ENCODE peak calls at places on chromosomes 2 and 18, in ten cellular contexts. H is left lung; N is cardiac muscle cell; Q is H7; J is PC-9; B is endodermal cell; G is upper lobe of left lung; E is lower lobe of right lung; C is small intestine; D is CD8-positive, alpha-beta T cell. R is an unnamed sample. For H3K36me3, the result is how much of the 10 kb centered on the place peaks cover.

GRCh38 chr2:66428986-66429612 is 5.8 kb upstream of the MEIS1 start:
- DNase-seq in E (no peak), B (peak), G (no peak), C (peak), N (peak), J (no peak), D (no peak), Q (peak), H (no peak), R (peak)

GRCh38 chr2:39033980-39034379 is 86.9 kb downstream of the SOS1 start:
- DNase-seq in J (peak), D (no peak), C (no peak), G (no peak), H (no peak), B (no peak), E (no peak), N (no peak), Q (no peak), R (no peak)

GRCh38 chr18:67788784-67789545 is 272.4 kb upstream of the DSEL start:
- DNase-seq in G (no peak), H (no peak), D (no peak), C (no peak), J (no peak), E (no peak), N (no peak), B (no peak), Q (no peak), R (no peak)

GRCh38 chr2:45739796-45740485 is 88.5 kb downstream of the PRKCE start:
- DNase-seq in E (no peak), Q (no peak), H (no peak), N (no peak), J (no peak), C (no peak), D (no peak), G (no peak), B (no peak), R (no peak)

GRCh38 chr2:195658541-195658890 is 1.5 kb downstream of the SLC39A10 start:
- DNase-seq in E (no peak), C (peak), J (peak), H (no peak), G (no peak), Q (no peak), B (no peak), N (peak), D (no peak), R (peak)

GRCh38 chr2:240231838-240232244 is 91.4 kb upstream of the OTOS start:
- DNase-seq in N (no peak), E (peak), B (peak), J (no peak), C (no peak), Q (no peak), D (peak), H (peak), G (peak), R (no peak)

GRCh38 chr2:149690825-149691224 is 103.2 kb upstream of the MMADHC start:
- DNase-seq in D (no peak), B (no peak), E (no peak), J (no peak), H (no peak), C (no peak), Q (no peak), N (no peak), G (no peak), R (peak)

GRCh38 chr2:94763318-94763717 is 107.9 kb upstream of the TEKT4 start:
- DNase-seq in N (no peak), C (no peak), E (no peak), Q (no peak), J (no peak), D (no peak), B (no peak), G (no peak), H (no peak), R (no peak)

GRCh38 chr2:96788393-96789244 is 27.4 kb upstream of the CNNM3 start:
- DNase-seq in E (no peak), C (peak), H (peak), J (peak), G (no peak), D (no peak), Q (peak), B (no peak), N (peak), R (no peak)

GRCh38 chr2:240702640-240703011 is 11.0 kb downstream of the AQP12A start:
- DNase-seq in B (no peak), N (no peak), J (no peak), Q (no peak), G (peak), C (no peak), D (no peak), E (no peak), H (peak), R (no peak)

DNA sequence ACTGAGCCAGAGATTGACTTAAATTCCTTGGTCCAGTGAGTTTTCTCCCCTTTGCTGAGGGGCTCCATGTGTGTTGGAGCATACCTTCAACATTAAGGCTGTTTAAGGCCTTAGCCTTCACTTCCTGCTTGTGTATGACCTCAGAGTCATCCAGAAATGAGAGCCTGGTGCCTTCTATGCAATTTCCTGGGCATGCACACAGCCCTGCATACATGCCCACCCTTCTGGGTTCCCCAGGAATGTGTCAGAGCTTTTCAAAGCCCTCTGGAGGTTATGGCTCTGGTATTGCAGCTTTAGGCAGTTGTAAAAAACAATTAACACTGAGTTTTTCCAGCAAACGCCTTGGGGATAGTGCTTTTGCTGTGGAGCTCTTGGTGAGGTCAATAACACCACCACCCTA is 16.7 kb downstream of the IL1R1 start:
- DNase-seq in C (no peak), N (no peak), B (no peak), D (no peak), H (no peak), G (no peak), Q (no peak), E (no peak), J (peak), R (no peak)
- H3K36me3 ChIP-seq in C (under half), N (under half), B (under half), D (under half), H (half or more), G (under half), Q (under half), E (half or more), J (under half), R (under half)

GRCh38 chr2:207766697-207767460 is 2.8 kb downstream of the FZD5 start:
- DNase-seq in C (no peak), G (peak), E (peak), N (no peak), Q (peak), D (no peak), H (no peak), J (no peak), B (peak), R (peak)
- H3K36me3 ChIP-seq in C (under half), G (under half), E (under half), N (under half), Q (under half), D (under half), H (under half), J (under half), B (half or more), R (under half)

GRCh38 chr18:13473751-13474150 is 252.6 kb downstream of the FAM210A start:
- DNase-seq in C (no peak), D (no peak), Q (no peak), G (no peak), H (no peak), E (no peak), N (no peak), B (no peak), J (no peak), R (no peak)

GRCh38 chr18:13471971-13472628 is 253.5 kb downstream of the LDLRAD4 start:
- DNase-seq in H (no peak), Q (peak), E (no peak), D (no peak), J (no peak), G (no peak), B (no peak), N (no peak), C (no peak), R (no peak)

GRCh38 chr18:13471495-13471845 is 252.9 kb downstream of the LDLRAD4 start:
- DNase-seq in C (no peak), J (no peak), E (no peak), Q (no peak), G (no peak), B (no peak), H (no peak), D (no peak), N (no peak), R (no peak)

GRCh38 chr18:13474336-13474735 is 252.0 kb downstream of the FAM210A start:
- DNase-seq in N (no peak), D (no peak), E (no peak), H (no peak), B (no peak), C (no peak), G (no peak), J (no peak), Q (no peak), R (no peak)

GRCh38 chr18:13470555-13471494 is 252.3 kb downstream of the LDLRAD4 start:
- DNase-seq in Q (no peak), E (peak), C (peak), H (peak), G (no peak), J (no peak), D (no peak), N (no peak), B (peak), R (peak)
- H3K36me3 ChIP-seq in Q (under half), E (under half), C (under half), H (under half), G (under half), J (under half), D (under half), N (under half), B (under half), R (under half)

GRCh38 chr2:9519250-9519649 is 36.4 kb downstream of the ADAM17 start:
- DNase-seq in E (no peak), H (no peak), C (no peak), D (no peak), B (no peak), N (no peak), G (no peak), J (no peak), Q (no peak), R (no peak)

GRCh38 chr2:9517118-9517782 is 38.4 kb downstream of the ADAM17 start:
- DNase-seq in Q (no peak), C (no peak), G (no peak), H (no peak), J (no peak), N (no peak), B (no peak), D (no peak), E (no peak), R (no peak)

GRCh38 chr2:9518780-9519179 is 36.9 kb downstream of the ADAM17 start:
- DNase-seq in C (no peak), N (no peak), H (no peak), D (no peak), J (no peak), G (no peak), E (no peak), Q (no peak), B (no peak), R (no peak)

DNA sequence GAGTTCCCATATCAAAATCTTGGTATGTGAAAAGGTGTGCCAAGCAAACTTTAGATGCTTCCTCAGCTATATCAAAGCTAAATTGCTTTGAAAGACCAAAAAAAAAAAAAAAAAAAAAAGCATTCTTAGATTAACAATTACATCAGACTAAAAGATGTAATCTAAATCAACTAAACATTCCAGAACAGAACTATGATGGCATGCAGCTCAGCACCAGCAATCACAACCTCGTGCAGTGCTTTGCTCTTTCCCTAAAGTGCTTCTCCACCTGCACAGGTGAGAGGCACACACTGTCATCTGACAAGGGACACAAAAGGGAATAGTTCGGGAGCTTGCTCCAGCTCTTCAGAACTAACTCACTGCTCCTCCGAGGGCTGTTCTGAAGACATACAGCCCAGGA is 37.5 kb downstream of the ADAM17 start:
- DNase-seq in E (no peak), G (no peak), B (no peak), Q (no peak), C (no peak), N (no peak), D (no peak), H (no peak), J (no peak), R (peak)
- H3K36me3 ChIP-seq in E (half or more), G (half or more), B (half or more), Q (under half), C (under half), N (under half), D (under half), H (half or more), J (under half), R (under half)

GRCh38 chr2:232795920-232796319 is 19.6 kb upstream of the KCNJ13 start:
- DNase-seq in B (no peak), D (no peak), H (no peak), G (no peak), E (no peak), Q (no peak), N (no peak), J (no peak), C (no peak), R (no peak)

GRCh38 chr2:232794981-232795380 is 18.6 kb upstream of the KCNJ13 start:
- DNase-seq in D (no peak), H (no peak), J (peak), B (no peak), G (no peak), Q (no peak), E (no peak), N (no peak), C (no peak), R (no peak)

GRCh38 chr2:232802096-232802495 is 25.7 kb upstream of the KCNJ13 start:
- DNase-seq in G (no peak), C (no peak), B (no peak), H (no peak), N (no peak), D (no peak), J (no peak), E (no peak), Q (no peak), R (no peak)

GRCh38 chr2:232798156-232798555 is 21.8 kb upstream of the KCNJ13 start:
- DNase-seq in G (no peak), N (no peak), E (no peak), J (no peak), C (peak), H (no peak), Q (no peak), B (no peak), D (no peak), R (no peak)

DNA sequence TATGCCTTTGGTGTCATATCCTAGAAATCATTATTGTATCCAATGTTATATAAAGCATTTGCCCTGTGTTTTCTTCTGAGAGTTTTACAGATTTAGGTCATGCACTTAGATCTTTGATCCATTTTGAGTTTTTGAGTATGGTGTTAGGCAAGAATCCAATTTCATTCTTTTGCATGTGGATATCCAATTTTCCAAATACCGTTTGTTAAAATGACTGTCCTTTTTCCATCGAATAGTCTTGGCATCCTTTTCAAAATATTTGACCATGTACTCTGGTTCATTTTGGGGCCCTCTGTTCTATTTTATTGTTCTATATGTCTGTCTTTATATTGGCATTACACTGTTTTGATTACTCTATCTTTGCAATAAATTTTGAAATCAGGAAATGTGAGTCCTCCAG is 23.8 kb upstream of the KCNJ13 start:
- DNase-seq in J (no peak), Q (no peak), B (no peak), H (no peak), G (no peak), N (no peak), D (no peak), C (no peak), E (no peak), R (no peak)
- H3K36me3 ChIP-seq in J (under half), Q (under half), B (half or more), H (half or more), G (under half), N (under half), D (under half), C (under half), E (under half), R (under half)